ENCODE peak calls at places on chromosomes 4 and X, in five cellular contexts. Q is HCT116, J is HepG2, K is K562, I is H1. Z is an unnamed sample.

GRCh38 chrX:20461576-20461975 is 194.9 kb upstream of the RPS6KA3 start:
- DNase-seq in Q (no peak), J (no peak), K (no peak), I (no peak), Z (no peak)

GRCh38 chrX:50117477-50117876 is 83.3 kb downstream of the AKAP4 start:
- DNase-seq in Q (no peak), J (no peak), K (no peak), I (no peak), Z (no peak)

GRCh38 chr4:23614284-23614892 is 275.5 kb downstream of the PPARGC1A start:
- DNase-seq in Q (no peak), J (peak), K (no peak), I (peak), Z (no peak)

GRCh38 chr4:140049924-140050681 is 103.9 kb downstream of the MAML3 start:
- DNase-seq in Q (no peak), J (no peak), K (no peak), I (peak), Z (no peak)

GRCh38 chr4:80125252-80126177 is 52.5 kb upstream of the ANTXR2 start:
- DNase-seq in Q (peak), J (no peak), K (peak), I (no peak), Z (no peak)

GRCh38 chrX:121782976-121783375 is 735.6 kb downstream of the GLUD2 start:
- DNase-seq in Q (no peak), J (no peak), K (no peak), I (no peak), Z (no peak)

GRCh38 chr4:6829077-6829476 is 46.5 kb downstream of the KIAA0232 start:
- DNase-seq in Q (no peak), J (no peak), K (no peak), I (no peak), Z (no peak)

GRCh38 chr4:147447820-147448219 is 33.1 kb upstream of the EDNRA start:
- DNase-seq in Q (no peak), J (no peak), K (no peak), I (no peak), Z (no peak)

GRCh38 chr4:11632015-11632414 is 203.3 kb upstream of the HS3ST1 start:
- DNase-seq in Q (no peak), J (no peak), K (no peak), I (no peak), Z (no peak)

GRCh38 chr4:152618971-152619370 is 60.8 kb downstream of the TMEM154 start:
- DNase-seq in Q (no peak), J (no peak), K (no peak), I (no peak), Z (no peak)

GRCh38 chr4:100907465-100908454 is 389.9 kb upstream of the EMCN start:
- DNase-seq in Q (no peak), J (peak), K (no peak), I (no peak), Z (no peak)

GRCh38 chr4:104429150-104429741 is 65.4 kb downstream of the CXXC4 start:
- DNase-seq in Q (no peak), J (no peak), K (no peak), I (no peak), Z (no peak)

GRCh38 chr4:156137971-156138581 is 184.4 kb upstream of the CTSO start:
- DNase-seq in Q (no peak), J (no peak), K (no peak), I (peak), Z (no peak)

GRCh38 chrX:135740683-135741149 is 27.3 kb downstream of the CT45A3 start:
- DNase-seq in Q (peak), J (peak), K (peak), I (peak), Z (no peak)

GRCh38 chr4:1404573-1405248 is 1.5 kb downstream of the NKX1-1 start:
- DNase-seq in Q (no peak), J (no peak), K (no peak), I (no peak), Z (no peak)

GRCh38 chrX:134171661-134172587 is 65.1 kb upstream of the CCDC160 start:
- DNase-seq in Q (no peak), J (no peak), K (no peak), I (no peak), Z (no peak)

GRCh38 chrX:68920541-68920940 is 91.7 kb downstream of the EFNB1 start:
- DNase-seq in Q (no peak), J (no peak), K (no peak), I (no peak), Z (no peak)

GRCh38 chrX:152601848-152602616 is 35.7 kb upstream of the GABRQ start:
- DNase-seq in Q (peak), J (peak), K (peak), I (peak), Z (no peak)

GRCh38 chr4:43286137-43286536 is 393.6 kb downstream of the GRXCR1 start:
- DNase-seq in Q (no peak), J (no peak), K (no peak), I (no peak), Z (no peak)

GRCh38 chrX:134600714-134601113 is 57.6 kb downstream of the PLAC1 start:
- DNase-seq in Q (peak), J (no peak), K (no peak), I (no peak), Z (no peak)

GRCh38 chrX:13658602-13659001 is 5.7 kb downstream of the TCEANC start:
- DNase-seq in Q (peak), J (peak), K (peak), I (no peak), Z (no peak)

GRCh38 chr4:169092889-169093522 is 83.0 kb upstream of the CBR4 start:
- DNase-seq in Q (no peak), J (no peak), K (no peak), I (no peak), Z (no peak)

GRCh38 chr4:186501554-186501953 is 53.8 kb downstream of the MTNR1A start:
- DNase-seq in Q (no peak), J (no peak), K (no peak), I (no peak), Z (no peak)

GRCh38 chr4:10664408-10664807 is 20.2 kb downstream of the CLNK start:
- DNase-seq in Q (no peak), J (no peak), K (no peak), I (no peak), Z (no peak)

GRCh38 chr4:4858527-4858926 is 938 bp upstream of the MSX1 start:
- DNase-seq in Q (no peak), J (no peak), K (no peak), I (no peak), Z (no peak)

GRCh38 chr4:146582864-146583263 is 55.8 kb upstream of the POU4F2 start:
- DNase-seq in Q (peak), J (no peak), K (no peak), I (no peak), Z (no peak)

GRCh38 chrX:13078739-13079444 is 34.5 kb upstream of the FAM9C start:
- DNase-seq in Q (no peak), J (no peak), K (no peak), I (no peak), Z (no peak)

GRCh38 chrX:37796805-37797204 is 16.9 kb downstream of the CYBB start:
- DNase-seq in Q (no peak), J (no peak), K (no peak), I (no peak), Z (no peak)

GRCh38 chr4:1950369-1950768 is 58.4 kb downstream of the NELFA start:
- DNase-seq in Q (no peak), J (no peak), K (no peak), I (no peak), Z (no peak)

GRCh38 chr4:71113294-71113693 is 119.8 kb downstream of the DCK start:
- DNase-seq in Q (peak), J (no peak), K (no peak), I (no peak), Z (no peak)
- TF ChIP-seq JUND in Q (no peak), J (no peak), K (no peak), I (no peak), Z (no peak)

DNA sequence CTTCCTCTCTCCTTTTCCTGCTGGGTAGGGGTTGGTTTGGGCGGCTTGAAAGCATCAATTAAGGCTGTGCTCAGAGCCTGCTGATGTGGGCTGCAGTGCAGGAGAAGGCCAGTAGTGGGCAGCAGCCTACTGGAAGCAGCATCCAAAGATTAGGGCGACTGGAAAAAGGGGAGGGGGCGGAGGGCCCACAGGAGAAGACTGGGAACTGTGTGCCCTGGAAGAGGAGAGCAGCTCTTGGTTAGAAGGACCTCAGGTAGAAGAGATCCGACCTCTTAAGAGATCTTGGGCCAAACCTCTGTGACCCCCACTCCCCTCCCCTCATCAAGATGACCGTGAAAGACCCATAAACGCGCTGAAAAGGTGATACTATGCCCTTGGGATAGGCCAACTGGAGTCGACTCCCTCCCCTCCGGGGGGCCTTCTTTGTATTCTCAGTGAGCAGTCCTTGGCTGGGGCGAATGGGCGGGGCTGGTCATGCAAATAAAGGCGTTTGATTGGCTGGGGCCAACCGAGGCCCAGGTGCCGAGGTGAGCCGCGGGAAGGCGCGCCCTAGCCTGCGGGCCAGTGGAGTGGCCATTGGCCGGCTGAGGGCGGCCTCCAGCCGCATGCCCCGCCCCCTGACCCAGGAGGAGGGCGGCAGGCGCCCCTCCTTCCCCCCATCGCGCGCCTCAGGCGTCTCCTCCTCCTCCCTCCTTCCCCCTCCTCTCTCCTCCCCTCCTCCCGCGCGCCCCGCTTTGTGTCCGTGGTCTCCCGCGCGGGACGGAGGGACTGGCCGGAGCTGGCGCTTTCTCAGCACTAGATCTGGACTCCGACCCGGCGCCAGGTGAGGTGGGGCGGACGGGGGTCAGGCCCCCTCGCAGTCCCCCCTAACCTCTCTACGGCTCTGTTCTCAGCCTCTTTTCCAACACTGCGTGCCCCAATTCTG is 10.1 kb downstream of the DLG3 start:
- DNase-seq in Q (peak), J (peak), K (peak), I (peak), Z (no peak)
- TF ChIP-seq POLR2A in Q (no peak), J (no peak), K (peak), I (peak), Z (peak)

DNA sequence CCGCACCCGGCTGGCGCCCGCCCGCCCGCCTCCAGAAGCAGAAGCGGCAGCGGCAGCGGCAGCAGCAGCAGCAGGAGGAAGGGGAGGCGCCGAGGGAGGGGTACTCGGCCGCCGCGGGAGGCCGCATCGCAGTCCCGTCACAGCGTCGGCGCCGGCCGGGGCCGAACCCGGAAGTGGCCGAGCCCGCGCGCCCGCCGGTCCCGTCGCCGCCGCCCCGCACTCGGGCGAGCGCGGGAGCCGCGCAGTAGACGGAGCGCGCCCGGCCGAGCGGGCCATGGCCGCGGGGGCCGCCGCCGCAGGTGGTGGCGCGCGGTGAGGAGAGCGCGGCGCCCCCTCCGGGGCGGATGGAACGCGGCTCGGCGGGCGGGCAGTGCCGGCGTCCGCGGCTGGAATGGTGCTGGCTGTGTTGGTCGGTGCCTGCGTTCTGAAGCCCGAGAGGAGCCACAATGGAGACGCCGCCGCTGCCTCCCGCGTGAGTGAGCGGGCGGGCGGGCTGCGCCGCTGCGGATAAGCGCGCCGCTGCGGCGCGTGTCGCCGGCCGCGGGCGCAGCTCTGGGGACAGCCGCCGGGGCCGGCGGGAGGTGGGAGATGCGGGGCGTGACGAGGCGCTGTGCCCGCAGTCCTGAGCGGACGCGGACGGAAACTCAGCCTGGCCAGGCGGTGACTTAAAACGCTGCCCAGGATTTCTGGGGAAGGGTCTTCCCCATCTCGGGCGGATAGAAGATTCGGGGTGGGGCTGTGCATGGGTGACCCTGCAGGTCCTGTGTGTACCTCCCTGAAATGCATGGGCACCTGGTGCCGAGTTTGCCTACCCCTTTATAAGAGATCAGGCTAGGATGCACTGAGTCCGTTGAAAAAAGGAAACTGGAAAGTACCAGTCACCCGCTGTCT is at the start of gene KLHL2:
- DNase-seq in Q (no peak), J (peak), K (peak), I (peak), Z (no peak)
- TF ChIP-seq JUND in Q (no peak), J (no peak), K (no peak), I (no peak), Z (no peak)

GRCh38 chrX:24025741-24026402 is 1.1 kb downstream of the KLHL15 start:
- DNase-seq in Q (peak), J (no peak), K (no peak), I (peak), Z (no peak)
- TF ChIP-seq POLR2A in Q (no peak), J (no peak), K (no peak), I (peak), Z (peak)

DNA sequence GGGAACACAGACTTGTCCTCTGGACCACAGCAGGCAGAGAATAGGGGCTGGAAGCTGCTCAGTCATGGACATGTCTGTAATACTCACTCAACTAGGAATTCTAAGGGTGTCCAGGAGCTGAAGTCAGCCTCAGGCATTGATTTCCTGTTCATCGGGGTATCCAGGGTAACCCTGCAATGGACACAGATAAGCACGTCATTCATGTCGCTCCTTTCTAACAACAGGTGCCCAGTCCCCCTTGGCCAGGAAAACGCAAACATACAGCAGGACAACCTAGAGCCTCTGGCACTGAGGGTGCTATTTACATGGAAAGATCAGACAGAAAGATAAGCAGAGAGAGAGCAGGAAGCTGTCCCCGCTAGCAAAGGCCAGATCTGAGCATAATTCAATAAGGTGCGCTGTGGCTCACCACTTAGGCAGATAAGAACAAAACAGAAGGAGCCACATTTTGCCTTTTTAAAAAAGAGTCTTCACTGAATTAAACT is 21.3 kb downstream of the QDPR start:
- DNase-seq in Q (no peak), J (peak), K (no peak), I (no peak), Z (no peak)
- TF ChIP-seq JUND in Q (no peak), J (no peak), K (no peak), I (no peak), Z (no peak)

DNA sequence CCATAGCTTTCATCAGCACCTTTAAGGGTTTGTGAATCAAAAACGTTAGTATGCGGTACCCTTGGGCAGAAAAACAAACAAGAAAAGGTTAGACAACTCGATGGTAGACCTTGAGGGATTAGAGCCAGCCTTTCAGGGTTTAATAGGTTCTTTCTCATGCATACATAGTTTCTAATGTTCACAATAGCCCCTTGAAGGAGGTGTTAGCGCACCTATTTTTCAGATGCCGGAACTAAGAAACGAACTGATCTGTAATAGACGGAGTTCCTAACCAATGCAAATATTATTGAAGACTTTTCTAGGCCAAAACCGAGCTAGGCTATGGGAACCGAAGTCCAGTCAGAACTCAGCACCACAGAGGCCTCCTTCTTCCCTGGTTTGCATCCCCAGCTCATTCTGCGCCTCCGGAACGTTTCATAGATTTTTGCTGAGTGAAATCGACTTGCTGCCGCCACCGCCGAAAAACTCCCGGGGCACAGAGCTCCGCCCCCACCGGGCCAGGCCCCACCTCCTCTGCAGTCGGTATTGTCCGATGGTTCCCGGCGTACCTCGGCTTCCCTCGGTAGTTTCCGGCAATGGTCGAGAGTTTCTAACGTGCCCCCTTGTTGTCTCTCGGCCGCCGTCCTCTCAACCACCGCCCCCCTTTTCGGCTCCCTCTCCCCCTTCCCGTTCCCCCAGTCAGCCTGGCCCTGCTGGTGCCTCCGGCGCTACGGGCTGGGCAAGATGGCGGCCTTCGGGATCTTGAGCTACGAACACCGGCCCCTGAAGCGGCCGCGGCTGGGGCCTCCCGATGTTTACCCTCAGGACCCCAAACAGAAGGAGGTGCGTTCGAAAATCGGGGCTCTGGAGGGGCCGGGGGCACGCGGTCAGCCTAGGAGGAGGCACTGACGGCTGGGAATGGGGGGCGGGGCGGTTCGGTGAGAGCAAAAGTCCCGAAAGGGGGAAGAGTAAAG is at the start of gene MED12:
- DNase-seq in Q (no peak), J (peak), K (peak), I (peak), Z (peak)
- TF ChIP-seq POLR2A in Q (peak), J (peak), K (peak), I (no peak), Z (peak)

Z was measured in GM12878.